ENCODE peak calls at places on chromosomes 4 and X, in nine cellular contexts. E is AG10803, P is B cell, V is HFFc6, C is GM12878, L is bronchial epithelial cell, T is body of pancreas, J is foreskin fibroblast, A is BE2C. Q is an unnamed sample.

GRCh38 chr4:41620594-41621256 is 82.8 kb downstream of the LIMCH1 start:
- DNase-seq in E (no peak), P (no peak), V (no peak), C (no peak), L (no peak), T (no peak), J (no peak), A (peak; percentile 51), Q (no peak)

GRCh38 chrX:107602694-107603239 is 25.5 kb upstream of the PRPS1 start:
- DNase-seq in E (no peak), P (no peak), V (no peak), C (no peak), L (no peak), T (no peak), J (no peak), A (no peak), Q (no peak)

GRCh38 chr4:139641218-139641617 is 24.4 kb upstream of the MGST2 start:
- DNase-seq in E (peak; percentile 62), P (no peak), V (peak; percentile 60), C (no peak), L (peak; percentile 84), T (no peak), J (peak; percentile 69), A (no peak), Q (no peak)

GRCh38 chr4:39037491-39037825 is 5.2 kb upstream of the TMEM156 start:
- DNase-seq in E (no peak), P (no peak), V (no peak), C (no peak), L (peak; percentile 92), T (no peak), J (peak; percentile 53), A (no peak), Q (no peak)

GRCh38 chr4:64251779-64252178 is 157.5 kb downstream of the TECRL start:
- DNase-seq in E (no peak), P (no peak), V (no peak), C (no peak), L (no peak), T (no peak), J (no peak), A (no peak), Q (no peak)

GRCh38 chrX:119181491-119181890 is 53.9 kb upstream of the KIAA1210 start:
- DNase-seq in E (no peak), P (no peak), V (no peak), C (no peak), L (peak; percentile 4), T (no peak), J (no peak), A (no peak), Q (no peak)

GRCh38 chr4:128782875-128783614 is 26.5 kb upstream of the JADE1 start:
- DNase-seq in E (peak; percentile 37), P (no peak), V (peak; percentile 3), C (no peak), L (peak; percentile 45), T (no peak), J (peak; percentile 35), A (no peak), Q (no peak)

GRCh38 chr4:128524311-128524710 is 236.7 kb upstream of the PGRMC2 start:
- DNase-seq in E (peak; percentile 89), P (no peak), V (peak; percentile 75), C (no peak), L (peak; percentile 90), T (peak; percentile 8), J (peak; percentile 76), A (no peak), Q (peak; percentile 56)

GRCh38 chr4:110953898-110954297 is 331.0 kb upstream of the PITX2 start:
- DNase-seq in E (no peak), P (no peak), V (no peak), C (no peak), L (no peak), T (no peak), J (no peak), A (no peak), Q (no peak)

GRCh38 chrX:10619311-10620015 is 922 bp downstream of the MID1 start:
- DNase-seq in E (no peak), P (peak; percentile 11), V (no peak), C (no peak), L (no peak), T (no peak), J (peak; percentile 24), A (no peak), Q (no peak)

GRCh38 chrX:101417981-101418841 is 10.2 kb downstream of the HNRNPH2 start:
- DNase-seq in E (peak; percentile 49), P (peak; percentile 50), V (no peak), C (no peak), L (no peak), T (peak; percentile 45), J (peak; percentile 47), A (peak; percentile 64), Q (no peak)

GRCh38 chrX:131802836-131803626 is 220.1 kb upstream of the STK26 start:
- DNase-seq in E (no peak), P (peak; percentile 85), V (no peak), C (peak; percentile 68), L (no peak), T (no peak), J (no peak), A (peak; percentile 21), Q (no peak)

GRCh38 chrX:8586953-8587352 is 122.3 kb downstream of the VCX3B start:
- DNase-seq in E (no peak), P (no peak), V (no peak), C (no peak), L (no peak), T (no peak), J (no peak), A (no peak), Q (no peak)

GRCh38 chr4:126991965-126992364 is 640.8 kb upstream of the INTU start:
- DNase-seq in E (peak; percentile 58), P (no peak), V (peak; percentile 37), C (no peak), L (peak; percentile 33), T (no peak), J (peak; percentile 85), A (no peak), Q (no peak)

GRCh38 chrX:8738588-8739189 is 6.8 kb upstream of the ANOS1 start:
- DNase-seq in E (peak; percentile 28), P (peak; percentile 30), V (no peak), C (no peak), L (no peak), T (peak; percentile 33), J (peak; percentile 65), A (peak; percentile 18), Q (no peak)

GRCh38 chr4:75658881-75659280 is 14.3 kb downstream of the G3BP2 start:
- DNase-seq in E (peak; percentile 33), P (no peak), V (peak; percentile 37), C (no peak), L (peak; percentile 77), T (no peak), J (peak; percentile 38), A (no peak), Q (no peak)

GRCh38 chr4:75659512-75660031 is 13.6 kb downstream of the G3BP2 start:
- DNase-seq in E (no peak), P (no peak), V (no peak), C (no peak), L (no peak), T (no peak), J (no peak), A (no peak), Q (no peak)

GRCh38 chr4:75662626-75663025 is 10.6 kb downstream of the G3BP2 start:
- DNase-seq in E (no peak), P (no peak), V (no peak), C (no peak), L (no peak), T (no peak), J (no peak), A (no peak), Q (no peak)

GRCh38 chr4:75655562-75655961 is 17.6 kb downstream of the G3BP2 start:
- DNase-seq in E (no peak), P (peak; percentile 22), V (no peak), C (no peak), L (no peak), T (no peak), J (no peak), A (no peak), Q (no peak)

DNA sequence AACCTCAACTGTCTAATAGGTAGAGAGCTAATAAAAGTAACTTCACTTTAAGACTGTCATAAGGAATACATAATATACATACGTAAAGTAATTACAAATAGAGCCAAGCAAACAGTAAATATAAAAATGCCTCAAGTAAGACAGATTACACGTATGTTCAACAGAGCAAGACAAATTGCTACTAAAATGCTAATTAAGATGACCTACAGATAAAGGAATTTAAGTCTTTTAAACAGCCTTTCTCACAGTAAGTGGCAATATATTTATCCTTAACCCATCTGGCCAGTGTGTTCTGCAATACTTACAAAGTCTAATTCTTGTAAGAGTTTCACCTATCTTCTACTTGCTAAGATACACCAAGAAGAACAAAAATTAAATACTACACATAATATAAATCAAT is 12.7 kb downstream of the G3BP2 start:
- DNase-seq in E (peak; percentile 25), P (no peak), V (no peak), C (no peak), L (no peak), T (no peak), J (no peak), A (no peak), Q (no peak)
- TF ChIP-seq CTCF in E (no peak), P (no peak), V (no peak), C (no peak), L (no peak), T (no peak), J (no peak), A (no peak), Q (no peak)

DNA sequence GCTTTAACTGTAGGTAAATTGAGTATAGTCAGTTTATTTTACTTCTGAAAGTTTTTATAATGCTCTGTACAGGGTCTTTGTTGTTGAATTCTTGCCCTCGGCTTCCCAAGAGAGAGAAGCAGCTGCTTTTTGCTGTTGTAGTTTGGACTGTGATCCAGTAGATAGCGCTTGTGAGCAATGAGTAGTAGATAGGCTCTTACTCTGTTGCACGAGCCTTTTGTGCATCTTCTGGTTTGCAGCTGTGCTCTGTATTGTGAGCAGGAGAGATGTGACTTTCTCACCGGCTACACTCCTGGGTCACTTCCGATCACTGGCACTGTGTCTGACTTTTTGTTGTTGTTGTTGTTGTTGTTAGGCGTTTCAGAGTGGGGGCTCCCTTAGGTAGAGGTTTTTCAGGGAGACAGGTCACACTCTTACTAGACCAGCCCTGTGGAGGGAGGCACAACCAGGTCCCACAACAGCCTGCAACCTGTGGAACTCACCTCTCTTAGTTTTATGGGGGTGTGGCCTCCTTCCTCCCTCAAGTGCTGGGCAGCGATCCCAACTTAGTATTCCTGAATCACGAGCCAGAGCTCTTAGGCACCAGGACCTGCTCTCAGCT is 822.1 kb upstream of the GALNTL6 start:
- DNase-seq in E (no peak), P (peak; percentile 13), V (no peak), C (no peak), L (peak; percentile 7), T (peak; percentile 50), J (no peak), A (peak; percentile 39), Q (no peak)
- TF ChIP-seq CTCF in E (peak; percentile 6), P (peak; percentile 23), V (no peak), C (peak; percentile 62), L (peak; percentile 28), T (peak; percentile 72), J (no peak), A (peak; percentile 80), Q (peak; percentile 20)

GRCh38 chr4:141350122-141350904 is 129.6 kb downstream of the ZNF330 start:
- DNase-seq in E (peak; percentile 94), P (no peak), V (peak; percentile 84), C (no peak), L (peak; percentile 78), T (peak; percentile 89), J (peak; percentile 76), A (no peak), Q (no peak)
- TF ChIP-seq CTCF in E (peak; percentile 14), P (no peak), V (no peak), C (no peak), L (no peak), T (no peak), J (no peak), A (no peak), Q (no peak)

GRCh38 chr4:174714393-174715211 is 114.4 kb downstream of the GLRA3 start:
- DNase-seq in E (peak; percentile 56), P (peak; percentile 14), V (no peak), C (no peak), L (peak; percentile 64), T (peak; percentile 27), J (peak; percentile 17), A (peak; percentile 50), Q (no peak)
- TF ChIP-seq CTCF in E (peak; percentile 97), P (peak; percentile 71), V (peak; percentile 69), C (peak; percentile 74), L (peak; percentile 82), T (peak; percentile 48), J (peak; percentile 72), A (peak; percentile 91), Q (no peak)